ENCODE peak calls at places on chromosomes 2 and 18, in seven cellular contexts. G, N, Q, K, V, F and T are unnamed samples.

GRCh38 chr2:236548179-236548918 is 21.3 kb upstream of the ACKR3 start:
- DNase-seq in N (no peak), F (peak; percentile 67), V (no peak), K (peak; percentile 7), Q (no peak), G (no peak), T (no peak)

GRCh38 chr18:74450626-74451025 is 6.5 kb downstream of the DIPK1C start:
- DNase-seq in V (no peak), K (no peak), G (no peak), Q (no peak), N (peak; percentile 40), F (no peak), T (no peak)

GRCh38 chr18:34003687-34004086 is 221.0 kb downstream of the NOL4 start:
- DNase-seq in V (no peak), G (no peak), K (no peak), F (no peak), Q (no peak), N (no peak), T (no peak)

GRCh38 chr2:230906471-230907230 is 18.4 kb downstream of the GPR55 start:
- DNase-seq in Q (no peak), N (no peak), F (no peak), V (no peak), G (no peak), K (no peak), T (no peak)

GRCh38 chr2:197915548-197916265 is 111.3 kb downstream of the PLCL1 start:
- DNase-seq in Q (peak; percentile 26), F (peak; percentile 67), V (no peak), N (no peak), G (no peak), K (peak; percentile 85), T (no peak)

GRCh38 chr2:231985823-231986261 is 24.3 kb downstream of the DIS3L2 start:
- DNase-seq in G (no peak), K (peak; percentile 19), F (no peak), Q (peak; percentile 56), V (no peak), N (no peak), T (no peak)

GRCh38 chr2:45862843-45863242 is 211.4 kb downstream of the PRKCE start:
- DNase-seq in Q (no peak), V (no peak), K (no peak), N (no peak), F (no peak), G (no peak), T (no peak)

GRCh38 chr2:70190413-70191243 is at the start of gene C2orf42:
- DNase-seq in N (peak; percentile 95), V (peak; percentile 99), G (peak; percentile 98), Q (peak; percentile 98), F (peak; percentile 98), K (peak; percentile 98), T (peak; percentile 92)

GRCh38 chr2:15667579-15668556 is 76.2 kb downstream of the DDX1 start:
- DNase-seq in V (no peak), Q (no peak), N (no peak), F (peak; percentile 49), K (peak; percentile 45), G (peak; percentile 39), T (no peak)

GRCh38 chr2:74516070-74516633 is 1.9 kb downstream of the TLX2 start:
- DNase-seq in N (peak; percentile 75), K (peak; percentile 44), G (peak; percentile 61), Q (peak; percentile 54), V (peak; percentile 30), F (peak; percentile 40), T (peak; percentile 58)

GRCh38 chr2:74515271-74516069 is 1.2 kb downstream of the TLX2 start:
- DNase-seq in G (no peak), Q (no peak), V (no peak), N (no peak), K (no peak), F (no peak), T (no peak)

GRCh38 chr2:74513605-74514367 is 464 bp upstream of the TLX2 start:
- DNase-seq in V (no peak), F (no peak), G (peak; percentile 9), N (no peak), K (no peak), Q (peak; percentile 39), T (no peak)

GRCh38 chr2:74512744-74513604 is 1.3 kb upstream of the TLX2 start:
- DNase-seq in K (no peak), Q (no peak), V (no peak), F (no peak), G (no peak), N (no peak), T (no peak)

GRCh38 chr2:74514368-74515270 is at the start of gene TLX2:
- DNase-seq in V (no peak), Q (peak; percentile 28), G (no peak), F (no peak), K (no peak), N (no peak), T (no peak)
- H3K4me3 ChIP-seq in V (no peak within 1 kb of the TSS), Q (no peak within 1 kb of the TSS), G (no peak within 1 kb of the TSS), F (no peak within 1 kb of the TSS), K (no peak within 1 kb of the TSS), N (peak within 1 kb of the TSS; percentile 29), T (peak within 1 kb of the TSS; percentile 58)

GRCh38 chr2:176092270-176093144 is at the start of gene HOXD13:
- DNase-seq in G (no peak), Q (no peak), K (no peak), V (no peak), F (no peak), N (no peak), T (no peak)
- H3K4me3 ChIP-seq in G (no peak within 1 kb of the TSS), Q (no peak within 1 kb of the TSS), K (no peak within 1 kb of the TSS), V (no peak within 1 kb of the TSS), F (peak within 1 kb of the TSS; percentile 20), N (peak within 1 kb of the TSS; percentile 53), T (no peak within 1 kb of the TSS)

GRCh38 chr2:1640301-1641135 is 103.8 kb downstream of the PXDN start:
- DNase-seq in Q (no peak), N (no peak), F (no peak), K (no peak), V (no peak), G (no peak), T (no peak)
- H3K4me3 ChIP-seq in Q (no peak overlapping the region), N (no peak overlapping the region), F (no peak overlapping the region), K (no peak overlapping the region), V (no peak overlapping the region), G (no peak overlapping the region), T (no peak overlapping the region)

GRCh38 chr2:136532171-136532570 is 233.2 kb upstream of the THSD7B start:
- DNase-seq in N (no peak), K (no peak), V (no peak), Q (no peak), F (no peak), G (no peak), T (no peak)

GRCh38 chr2:136527560-136527959 is 237.8 kb upstream of the THSD7B start:
- DNase-seq in F (peak; percentile 1), N (no peak), K (peak; percentile 10), G (no peak), V (no peak), Q (peak; percentile 54), T (no peak)

GRCh38 chr2:136531731-136532130 is 233.6 kb upstream of the THSD7B start:
- DNase-seq in N (no peak), F (no peak), G (no peak), K (no peak), V (no peak), Q (no peak), T (no peak)

GRCh38 chr2:136534817-136535216 is 230.5 kb upstream of the THSD7B start:
- DNase-seq in K (no peak), V (no peak), F (no peak), G (no peak), N (peak; percentile 71), Q (no peak), T (no peak)

GRCh38 chr2:136530154-136530553 is 235.2 kb upstream of the THSD7B start:
- DNase-seq in Q (peak; percentile 1), G (no peak), V (no peak), N (no peak), K (no peak), F (no peak), T (no peak)
- H3K4me3 ChIP-seq in Q (no peak overlapping the region), G (no peak overlapping the region), V (no peak overlapping the region), N (no peak overlapping the region), K (no peak overlapping the region), F (no peak overlapping the region), T (no peak overlapping the region)

DNA sequence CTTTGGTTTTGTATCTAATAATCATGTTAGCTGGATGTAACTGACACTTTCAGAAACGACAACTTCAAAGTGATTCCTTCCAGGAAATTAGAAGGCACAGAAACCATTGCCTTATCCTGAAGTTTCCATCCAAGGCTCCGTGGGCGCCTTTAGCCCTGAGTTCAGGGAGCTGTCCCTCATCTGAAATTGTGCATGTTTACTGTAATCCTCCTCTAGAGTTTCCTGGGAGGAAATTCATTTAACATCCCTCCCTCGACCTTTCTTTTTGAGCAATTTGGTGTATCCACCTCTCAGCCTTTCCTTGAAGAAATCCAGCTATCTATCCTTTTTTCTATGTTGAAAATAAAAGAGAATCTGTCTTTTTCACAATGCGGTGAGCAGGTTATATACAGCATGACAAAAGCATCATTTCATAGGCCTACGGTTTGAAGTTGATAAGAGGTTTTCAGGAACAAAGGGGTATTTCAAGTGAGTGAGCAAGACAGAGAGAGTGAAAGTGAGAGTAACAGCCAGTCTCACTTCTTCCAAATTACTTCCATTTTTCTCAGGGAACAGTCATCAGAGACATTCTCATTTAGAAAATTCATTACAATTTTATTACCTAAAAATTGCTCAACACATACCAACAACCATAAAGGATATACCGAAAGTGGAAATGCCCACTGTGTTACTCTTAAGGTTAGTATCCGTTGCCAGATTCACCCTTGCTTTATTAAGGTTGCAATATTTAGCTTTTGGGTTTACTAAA is 167.3 kb downstream of the MREG start:
- DNase-seq in N (no peak), Q (no peak), K (no peak), V (no peak), G (peak; percentile 58), F (no peak), T (no peak)
- H3K4me3 ChIP-seq in N (no peak overlapping the region), Q (no peak overlapping the region), K (no peak overlapping the region), V (no peak overlapping the region), G (no peak overlapping the region), F (no peak overlapping the region), T (no peak overlapping the region)